ENCODE peak calls at places on chromosomes 4 and X, in seven cellular contexts. One of them, this sample, is unnamed.

GRCh38 chrX:95248386-95248785 is 1436.3 kb upstream of the DIAPH2 start:
- DNase-seq in K562: no peak
- DNase-seq in SK-N-SH: no peak
- DNase-seq in HepG2: no peak
- DNase-seq in HCT116: no peak
- DNase-seq in GM12878: no peak
- DNase-seq in H1: no peak
- DNase-seq in this sample: no peak

GRCh38 chrX:135086197-135086854 is 34.0 kb downstream of the ETDB start:
- DNase-seq in K562: peak
- DNase-seq in SK-N-SH: peak
- DNase-seq in HepG2: peak
- DNase-seq in HCT116: peak
- DNase-seq in GM12878: peak
- DNase-seq in H1: no peak
- DNase-seq in this sample: peak

GRCh38 chrX:101417981-101418841 is 10.2 kb downstream of the HNRNPH2 start:
- DNase-seq in K562: no peak
- DNase-seq in SK-N-SH: peak
- DNase-seq in HepG2: no peak
- DNase-seq in HCT116: no peak
- DNase-seq in GM12878: no peak
- DNase-seq in H1: no peak
- DNase-seq in this sample: no peak

GRCh38 chr4:17038510-17039176 is 140.2 kb upstream of the LDB2 start:
- DNase-seq in K562: no peak
- DNase-seq in SK-N-SH: no peak
- DNase-seq in HepG2: no peak
- DNase-seq in HCT116: no peak
- DNase-seq in GM12878: no peak
- DNase-seq in H1: no peak
- DNase-seq in this sample: no peak

GRCh38 chr4:3724319-3725231 is 41.6 kb upstream of the ADRA2C start:
- DNase-seq in K562: no peak
- DNase-seq in SK-N-SH: no peak
- DNase-seq in HepG2: no peak
- DNase-seq in HCT116: no peak
- DNase-seq in GM12878: no peak
- DNase-seq in H1: no peak
- DNase-seq in this sample: no peak

GRCh38 chrX:100447563-100448397 is 37.7 kb upstream of the PCDH19 start:
- DNase-seq in K562: peak
- DNase-seq in SK-N-SH: peak
- DNase-seq in HepG2: no peak
- DNase-seq in HCT116: peak
- DNase-seq in GM12878: no peak
- DNase-seq in H1: no peak
- DNase-seq in this sample: peak

GRCh38 chrX:47484885-47485284 is 1.9 kb upstream of the ZNF41 start:
- DNase-seq in K562: no peak
- DNase-seq in SK-N-SH: no peak
- DNase-seq in HepG2: no peak
- DNase-seq in HCT116: no peak
- DNase-seq in GM12878: no peak
- DNase-seq in H1: no peak
- DNase-seq in this sample: no peak

GRCh38 chrX:151779258-151779657 is 44.7 kb downstream of the CNGA2 start:
- DNase-seq in K562: no peak
- DNase-seq in SK-N-SH: no peak
- DNase-seq in HepG2: no peak
- DNase-seq in HCT116: no peak
- DNase-seq in GM12878: no peak
- DNase-seq in H1: no peak
- DNase-seq in this sample: no peak

GRCh38 chr4:179307297-179308136 is 1865.3 kb upstream of the AGA start:
- DNase-seq in K562: peak
- DNase-seq in SK-N-SH: peak
- DNase-seq in HepG2: peak
- DNase-seq in HCT116: peak
- DNase-seq in GM12878: peak
- DNase-seq in H1: no peak
- DNase-seq in this sample: peak

GRCh38 chr4:180285796-180286195 is 1957.4 kb upstream of the TENM3 start:
- DNase-seq in K562: no peak
- DNase-seq in SK-N-SH: no peak
- DNase-seq in HepG2: no peak
- DNase-seq in HCT116: no peak
- DNase-seq in GM12878: peak
- DNase-seq in H1: no peak
- DNase-seq in this sample: no peak

GRCh38 chrX:31397119-31397518 is 325.3 kb upstream of the FTHL17 start:
- DNase-seq in K562: no peak
- DNase-seq in SK-N-SH: no peak
- DNase-seq in HepG2: no peak
- DNase-seq in HCT116: no peak
- DNase-seq in GM12878: no peak
- DNase-seq in H1: no peak
- DNase-seq in this sample: no peak

DNA sequence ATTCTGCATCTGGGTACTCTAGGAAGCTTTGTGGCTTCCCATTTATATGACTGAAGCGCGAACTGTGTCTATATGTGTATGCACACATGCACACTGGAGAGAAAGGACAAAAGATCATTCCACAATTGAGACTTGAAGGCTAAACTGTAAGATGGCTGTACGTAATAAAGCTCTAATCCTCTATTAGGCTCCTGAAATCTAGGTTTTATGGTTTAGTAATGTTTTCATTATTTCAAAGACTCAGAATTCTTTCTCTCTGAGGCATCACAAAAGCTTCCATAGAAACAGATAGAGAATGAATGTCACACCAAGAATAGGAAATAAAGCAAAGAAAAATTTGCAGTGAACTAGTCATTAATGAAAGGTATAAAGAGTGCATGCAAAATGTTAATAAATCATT is 320.7 kb upstream of the FTHL17 start:
- DNase-seq in K562: no peak
- DNase-seq in SK-N-SH: no peak
- DNase-seq in HepG2: no peak
- DNase-seq in HCT116: no peak
- DNase-seq in GM12878: no peak
- DNase-seq in H1: no peak
- DNase-seq in this sample: no peak
- TF ChIP-seq JUND in K562: no peak
- TF ChIP-seq JUND in SK-N-SH: no peak
- TF ChIP-seq JUND in HepG2: no peak
- TF ChIP-seq JUND in HCT116: no peak
- TF ChIP-seq JUND in GM12878: no peak
- TF ChIP-seq JUND in H1: no peak
- TF ChIP-seq JUND in this sample: no peak

GRCh38 chrX:40105791-40106676 is 8.3 kb upstream of the BCOR start:
- DNase-seq in K562: peak
- DNase-seq in SK-N-SH: peak
- DNase-seq in HepG2: no peak
- DNase-seq in HCT116: no peak
- DNase-seq in GM12878: no peak
- DNase-seq in H1: no peak
- DNase-seq in this sample: peak

GRCh38 chrX:40108084-40108958 is 10.6 kb upstream of the BCOR start:
- DNase-seq in K562: no peak
- DNase-seq in SK-N-SH: no peak
- DNase-seq in HepG2: peak
- DNase-seq in HCT116: no peak
- DNase-seq in GM12878: no peak
- DNase-seq in H1: no peak
- DNase-seq in this sample: no peak

GRCh38 chrX:40106677-40107290 is 9.0 kb upstream of the BCOR start:
- DNase-seq in K562: no peak
- DNase-seq in SK-N-SH: peak
- DNase-seq in HepG2: no peak
- DNase-seq in HCT116: no peak
- DNase-seq in GM12878: no peak
- DNase-seq in H1: no peak
- DNase-seq in this sample: no peak

GRCh38 chrX:40108959-40109287 is 11.2 kb upstream of the BCOR start:
- DNase-seq in K562: peak
- DNase-seq in SK-N-SH: peak
- DNase-seq in HepG2: no peak
- DNase-seq in HCT116: no peak
- DNase-seq in GM12878: no peak
- DNase-seq in H1: no peak
- DNase-seq in this sample: peak

DNA sequence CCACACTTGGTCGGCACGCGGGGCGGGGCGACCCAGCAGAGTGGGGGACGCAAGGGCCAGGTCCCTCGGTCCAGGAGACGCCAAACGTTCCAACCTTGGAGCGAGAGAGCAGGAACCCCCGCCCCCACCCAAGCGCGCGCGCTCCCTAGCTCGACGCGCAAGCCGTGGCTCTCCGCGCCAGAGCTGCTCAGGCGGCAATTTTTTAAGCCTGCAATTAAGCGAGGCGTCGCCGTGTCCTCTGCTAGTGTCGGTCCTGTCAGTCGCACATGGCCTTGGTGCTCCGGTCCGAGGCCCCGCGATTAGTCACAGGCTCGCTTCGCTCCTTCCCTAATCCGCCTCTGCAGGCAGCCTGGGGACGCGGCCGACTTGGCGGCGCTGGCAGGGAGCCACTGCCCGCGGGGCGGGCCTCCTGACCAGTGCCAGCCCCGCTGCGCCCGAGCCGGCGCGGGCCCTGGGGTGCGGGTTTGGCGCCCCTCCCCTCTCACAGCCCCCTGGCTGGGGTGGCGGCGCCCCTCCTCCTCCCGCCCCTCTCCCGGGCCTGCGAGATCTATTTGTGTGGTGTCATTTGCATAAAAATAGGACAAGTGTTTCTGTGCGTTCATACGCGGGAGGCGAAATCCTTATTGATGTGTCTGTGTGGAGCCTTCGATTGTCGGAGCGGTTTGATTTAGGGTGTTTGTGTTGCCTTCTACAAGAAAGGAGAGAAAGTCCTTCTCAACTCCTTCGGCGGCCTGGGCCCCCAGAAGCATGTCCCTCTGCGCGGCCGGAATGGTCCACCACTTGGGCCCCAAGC is 9.7 kb upstream of the BCOR start:
- DNase-seq in K562: no peak
- DNase-seq in SK-N-SH: peak
- DNase-seq in HepG2: no peak
- DNase-seq in HCT116: peak
- DNase-seq in GM12878: no peak
- DNase-seq in H1: no peak
- DNase-seq in this sample: peak
- TF ChIP-seq JUND in K562: peak
- TF ChIP-seq JUND in SK-N-SH: no peak
- TF ChIP-seq JUND in HepG2: no peak
- TF ChIP-seq JUND in HCT116: no peak
- TF ChIP-seq JUND in GM12878: no peak
- TF ChIP-seq JUND in H1: no peak
- TF ChIP-seq JUND in this sample: no peak

DNA sequence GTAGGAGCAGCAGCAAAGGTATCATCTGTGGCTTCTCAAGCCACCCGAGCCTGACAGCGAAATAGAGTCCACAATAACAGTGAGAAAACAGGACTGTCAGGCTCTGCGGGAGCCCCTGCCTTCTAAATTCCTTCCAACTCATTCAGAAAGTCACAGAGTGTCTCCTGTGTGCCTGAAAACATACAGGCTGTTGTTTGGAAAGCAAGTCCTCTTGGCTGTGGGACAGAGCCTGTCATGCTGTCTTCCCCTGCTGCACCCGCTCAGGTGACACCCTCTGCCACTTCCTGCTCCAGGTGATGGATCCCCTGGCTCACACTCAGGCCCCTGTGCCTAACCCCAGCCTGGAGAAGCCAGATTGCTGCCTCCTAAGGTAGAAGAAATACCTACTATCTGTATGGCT is 152.3 kb downstream of the RAB28 start:
- DNase-seq in K562: no peak
- DNase-seq in SK-N-SH: no peak
- DNase-seq in HepG2: no peak
- DNase-seq in HCT116: no peak
- DNase-seq in GM12878: no peak
- DNase-seq in H1: no peak
- DNase-seq in this sample: no peak
- TF ChIP-seq JUND in K562: no peak
- TF ChIP-seq JUND in SK-N-SH: no peak
- TF ChIP-seq JUND in HepG2: no peak
- TF ChIP-seq JUND in HCT116: no peak
- TF ChIP-seq JUND in GM12878: no peak
- TF ChIP-seq JUND in H1: no peak
- TF ChIP-seq JUND in this sample: no peak

GRCh38 chrX:107704181-107704580 is 71.4 kb downstream of the TSC22D3 start:
- DNase-seq in K562: no peak
- DNase-seq in SK-N-SH: no peak
- DNase-seq in HepG2: no peak
- DNase-seq in HCT116: no peak
- DNase-seq in GM12878: no peak
- DNase-seq in H1: no peak
- DNase-seq in this sample: no peak
- TF ChIP-seq JUND in K562: no peak
- TF ChIP-seq JUND in SK-N-SH: no peak
- TF ChIP-seq JUND in HepG2: no peak
- TF ChIP-seq JUND in HCT116: no peak
- TF ChIP-seq JUND in GM12878: no peak
- TF ChIP-seq JUND in H1: no peak
- TF ChIP-seq JUND in this sample: no peak

GRCh38 chr4:151325320-151326246 is at the start of gene SH3D19:
- DNase-seq in K562: peak
- DNase-seq in SK-N-SH: peak
- DNase-seq in HepG2: peak
- DNase-seq in HCT116: peak
- DNase-seq in GM12878: no peak
- DNase-seq in H1: no peak
- DNase-seq in this sample: peak
- TF ChIP-seq JUND in K562: no peak
- TF ChIP-seq JUND in SK-N-SH: no peak
- TF ChIP-seq JUND in HepG2: peak
- TF ChIP-seq JUND in HCT116: no peak
- TF ChIP-seq JUND in GM12878: no peak
- TF ChIP-seq JUND in H1: no peak
- TF ChIP-seq JUND in this sample: no peak

DNA sequence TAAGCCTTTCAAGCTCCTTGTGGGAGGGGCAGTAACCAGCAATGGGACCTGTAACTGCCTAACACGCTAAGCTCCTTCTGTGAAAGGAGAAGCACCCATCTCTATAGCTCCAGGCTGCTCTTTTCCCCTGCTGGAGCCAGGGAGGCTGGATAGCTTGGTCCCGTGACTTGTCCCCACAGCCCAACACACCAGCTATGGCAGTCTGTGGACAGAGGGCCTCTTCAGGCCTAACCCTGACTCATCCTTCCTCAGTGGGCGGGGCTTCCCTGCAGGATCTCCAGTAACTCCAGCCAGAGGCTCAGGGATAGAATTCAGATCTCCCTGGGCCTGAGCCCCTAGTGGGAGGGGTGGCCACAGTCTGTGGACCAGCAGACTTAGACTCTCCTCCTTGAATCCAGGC is 1290.1 kb downstream of the PCDH7 start:
- DNase-seq in K562: no peak
- DNase-seq in SK-N-SH: no peak
- DNase-seq in HepG2: no peak
- DNase-seq in HCT116: no peak
- DNase-seq in GM12878: no peak
- DNase-seq in H1: no peak
- DNase-seq in this sample: no peak
- TF ChIP-seq JUND in K562: no peak
- TF ChIP-seq JUND in SK-N-SH: no peak
- TF ChIP-seq JUND in HepG2: no peak
- TF ChIP-seq JUND in HCT116: no peak
- TF ChIP-seq JUND in GM12878: no peak
- TF ChIP-seq JUND in H1: no peak
- TF ChIP-seq JUND in this sample: no peak

This sample was measured in T47D.